ENCODE peak calls at places on chromosome 13, in four cellular contexts. U is stimulated activated naive CD8-positive, alpha-beta T cell treated with anti-CD3 and anti-CD28 coated beads, Interleukin-15, amount 100 ng/mL, for 72 hours; S is T-helper 17 cell; G is Calu3. F is an unnamed sample.

GRCh38 chr13:50230365-50230978 is 215.2 kb downstream of the KCNRG start:
- DNase-seq in S (no peak), G (no peak), U (no peak), F (no peak)

GRCh38 chr13:51832471-51833152 is 12.4 kb downstream of the TMEM272 start:
- DNase-seq in S (peak; percentile 40), U (peak; percentile 67), G (no peak), F (peak; percentile 20)

GRCh38 chr13:48542581-48543341 is 9.9 kb upstream of the RCBTB2 start:
- DNase-seq in S (no peak), U (no peak), G (peak; percentile 24), F (no peak)

GRCh38 chr13:76863022-76863421 is 23.2 kb downstream of the KCTD12 start:
- DNase-seq in G (no peak), U (no peak), S (no peak), F (no peak)

GRCh38 chr13:96768524-96768923 is 225.8 kb downstream of the OXGR1 start:
- DNase-seq in G (no peak), U (no peak), S (no peak), F (no peak)

GRCh38 chr13:77868717-77869116 is 49.9 kb downstream of the EDNRB start:
- DNase-seq in G (no peak), S (no peak), U (peak; percentile 15), F (no peak)

GRCh38 chr13:44307255-44307654 is 66.4 kb upstream of the SERP2 start:
- DNase-seq in S (no peak), G (no peak), U (no peak), F (no peak)

GRCh38 chr13:60887711-60888110 is 490.7 kb downstream of the TDRD3 start:
- DNase-seq in U (no peak), G (no peak), S (no peak), F (no peak)

GRCh38 chr13:95573226-95573625 is 20.7 kb downstream of the CLDN10 start:
- DNase-seq in G (peak; percentile 22), U (no peak), S (no peak), F (no peak)

GRCh38 chr13:43127827-43128226 is 104.4 kb downstream of the DNAJC15 start:
- DNase-seq in U (no peak), S (no peak), G (no peak), F (no peak)

GRCh38 chr13:36418022-36418805 is 14.1 kb upstream of the CCNA1 start:
- DNase-seq in G (peak; percentile 17), U (peak; percentile 14), S (no peak), F (no peak)

GRCh38 chr13:75423946-75424345 is 58.0 kb downstream of the TBC1D4 start:
- DNase-seq in S (no peak), U (no peak), G (no peak), F (no peak)

GRCh38 chr13:25375727-25376358 is 4.1 kb downstream of the ATP8A2 start:
- DNase-seq in G (peak; percentile 36), S (peak; percentile 14), U (peak; percentile 30), F (no peak)